ENCODE peak calls at places on chromosomes 16 and 17, in eight cellular contexts. K is heart right ventricle, W is skeletal muscle cell, Z is fibroblast of lung, B is psoas muscle, P is tibial artery, J is uterus, Y is K562. S is an unnamed sample.
A peak's percentile ranks its signal among the peaks of the same experiment; 100 is the strongest.

GRCh38 chr16:15141586-15141985 is 47.5 kb upstream of the RRN3 start:
- DNase-seq in J (no peak), P (no peak), W (no peak), B (no peak), Z (no peak), K (no peak), Y (no peak), S (no peak)

GRCh38 chr17:64009571-64010402 is 10.6 kb downstream of the ICAM2 start:
- DNase-seq in Z (peak; percentile 44), K (no peak), J (no peak), Y (no peak), P (no peak), B (no peak), W (no peak), S (no peak)

GRCh38 chr17:75430159-75430748 is 24.8 kb upstream of the GRB2 start:
- DNase-seq in Z (no peak), J (no peak), B (no peak), K (no peak), Y (no peak), P (no peak), W (no peak), S (no peak)

GRCh38 chr17:66190738-66191606 is 961 bp downstream of the CEP112 start:
- DNase-seq in Z (peak; percentile 75), B (no peak), W (peak; percentile 39), P (no peak), Y (no peak), J (no peak), K (peak; percentile 7), S (no peak)

GRCh38 chr16:35776-36305 is 17.6 kb downstream of the POLR3K start:
- DNase-seq in Y (no peak), B (no peak), K (no peak), Z (no peak), P (no peak), W (no peak), J (no peak), S (peak; percentile 62)

GRCh38 chr16:80065565-80065964 is 465.0 kb upstream of the MAF start:
- DNase-seq in W (no peak), K (no peak), P (no peak), B (no peak), Z (no peak), Y (no peak), J (no peak), S (no peak)

GRCh38 chr16:82638095-82638798 is 11.5 kb downstream of the CDH13 start:
- DNase-seq in W (peak; percentile 86), Y (no peak), P (no peak), K (no peak), Z (peak; percentile 83), J (no peak), B (no peak), S (no peak)

GRCh38 chr16:76577003-76577402 is 299.8 kb downstream of the CNTNAP4 start:
- DNase-seq in Y (no peak), Z (no peak), P (no peak), K (no peak), W (no peak), J (no peak), B (no peak), S (no peak)

GRCh38 chr16:31258366-31258765 is 1.4 kb upstream of the ITGAM start:
- DNase-seq in Y (no peak), W (no peak), K (no peak), B (no peak), P (no peak), Z (no peak), J (no peak), S (no peak)

GRCh38 chr17:81902023-81902652 is at the start of gene NPB:
- DNase-seq in K (peak; percentile 5), Y (peak; percentile 73), J (no peak), P (no peak), W (no peak), Z (no peak), B (no peak), S (no peak)

GRCh38 chr17:31269178-31269577 is 27.9 kb downstream of the OMG start:
- DNase-seq in Y (no peak), B (no peak), Z (no peak), P (no peak), W (no peak), J (no peak), K (no peak), S (no peak)

GRCh38 chr17:41521574-41522261 is 3.0 kb upstream of the KRT15 start:
- DNase-seq in P (no peak), J (no peak), Y (peak; percentile 81), K (no peak), Z (peak; percentile 56), B (no peak), W (peak; percentile 29), S (peak; percentile 84)

GRCh38 chr17:10120749-10121148 is 77.7 kb downstream of the GAS7 start:
- DNase-seq in W (no peak), Z (peak; percentile 54), K (no peak), J (no peak), B (no peak), P (no peak), Y (no peak), S (no peak)

GRCh38 chr16:57899771-57900661 is 70.9 kb downstream of the CNGB1 start:
- DNase-seq in P (peak; percentile 72), J (peak; percentile 61), Y (peak; percentile 81), B (peak; percentile 66), W (no peak), Z (peak; percentile 76), K (peak; percentile 64), S (peak; percentile 89)

GRCh38 chr17:3980381-3980975 is 16.2 kb upstream of the ATP2A3 start:
- DNase-seq in Y (no peak), J (no peak), B (no peak), P (no peak), K (no peak), W (no peak), Z (no peak), S (no peak)

GRCh38 chr16:24771779-24772157 is 42.3 kb downstream of the TNRC6A start:
- DNase-seq in Z (peak; percentile 19), Y (no peak), P (no peak), K (no peak), B (no peak), J (no peak), W (no peak), S (no peak)

GRCh38 chr16:84175351-84176081 is 11.3 kb downstream of the TAF1C start:
- DNase-seq in P (peak; percentile 49), K (no peak), Y (peak; percentile 76), W (no peak), Z (peak; percentile 41), B (peak; percentile 57), J (peak; percentile 49), S (no peak)

GRCh38 chr16:84380405-84380804 is 12.1 kb downstream of the ATP2C2 start:
- DNase-seq in Z (no peak), J (no peak), K (no peak), B (no peak), W (no peak), Y (no peak), P (no peak), S (no peak)

GRCh38 chr17:40345161-40346034 is 19.1 kb downstream of the GJD3 start:
- DNase-seq in P (peak; percentile 60), W (no peak), K (peak; percentile 83), Z (peak; percentile 59), J (peak; percentile 74), Y (peak; percentile 78), B (peak; percentile 74), S (peak; percentile 90)

GRCh38 chr17:77476498-77476897 is 335.7 kb downstream of the SEC14L1 start:
- DNase-seq in Y (no peak), Z (no peak), P (no peak), K (no peak), W (no peak), B (no peak), J (no peak), S (no peak)

GRCh38 chr16:53058882-53059281 is 4.1 kb downstream of the CHD9 start:
- DNase-seq in Y (no peak), K (no peak), J (no peak), Z (no peak), W (no peak), B (no peak), P (no peak), S (no peak)

DNA sequence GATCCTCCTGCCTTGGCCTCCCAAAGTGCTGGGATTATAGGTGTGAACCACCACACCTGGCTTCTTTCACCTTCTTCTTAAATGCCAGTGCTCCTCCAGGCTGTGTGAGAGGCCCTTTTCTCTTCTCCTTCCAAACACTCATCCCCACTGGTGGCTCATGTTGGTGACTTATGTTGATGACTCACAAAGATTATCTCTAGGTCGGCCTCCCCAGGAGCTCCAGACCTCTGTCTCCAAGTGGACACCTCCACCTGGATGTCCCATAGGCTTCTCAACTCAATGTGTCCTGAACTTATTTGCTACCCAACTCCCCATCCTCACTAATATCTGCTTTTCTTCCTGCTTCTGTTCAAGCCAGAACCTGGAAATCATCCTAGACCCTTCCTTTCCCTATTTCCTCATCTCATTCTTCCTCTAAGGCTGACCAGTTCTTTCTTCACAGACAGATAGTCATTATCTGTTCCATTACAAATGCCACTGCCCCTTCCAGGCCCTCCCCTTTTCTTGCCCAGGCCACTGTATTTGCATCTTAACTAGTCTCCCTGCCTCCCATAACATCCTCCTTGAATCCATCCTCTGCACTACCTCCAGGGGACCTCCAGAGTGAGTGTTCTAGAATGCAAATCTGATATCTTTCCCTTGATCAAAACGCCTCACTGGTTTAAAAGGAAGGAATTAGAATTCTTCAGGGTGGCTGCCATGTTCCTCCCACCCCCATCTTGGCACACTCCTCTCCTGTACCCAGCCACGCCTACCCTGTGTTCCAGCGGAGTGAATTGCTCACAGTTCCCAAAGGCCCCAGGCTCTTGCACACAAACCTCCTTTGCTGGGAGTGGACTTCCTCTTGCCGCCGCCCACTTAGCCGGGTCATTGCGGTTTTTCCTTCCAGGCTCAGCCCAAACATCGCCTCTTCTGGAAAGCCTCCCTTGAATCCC is 34.8 kb upstream of the FBXO47 start:
- DNase-seq in K (peak; percentile 91), J (peak; percentile 73), W (peak; percentile 65), Y (peak; percentile 77), B (peak; percentile 86), Z (peak; percentile 47), P (peak; percentile 90), S (peak; percentile 84)
- H3K4me3 ChIP-seq in K (peak overlapping the region; percentile 22), J (no peak overlapping the region), W (no peak overlapping the region), Y (no peak overlapping the region), B (peak overlapping the region; percentile 38), Z (no peak overlapping the region), P (peak overlapping the region; percentile 5), S (peak overlapping the region; percentile 8)

GRCh38 chr17:19410875-19411291 is at the start of gene RNF112:
- DNase-seq in P (no peak), K (no peak), Z (peak; percentile 56), J (peak; percentile 41), B (peak; percentile 45), W (no peak), Y (no peak), S (peak; percentile 61)
- H3K4me3 ChIP-seq in P (peak within 1 kb of the TSS; percentile 41), K (peak within 1 kb of the TSS; percentile 19), Z (peak within 1 kb of the TSS; percentile 32), J (no peak within 1 kb of the TSS), B (peak within 1 kb of the TSS; percentile 35), W (peak within 1 kb of the TSS; percentile 34), Y (no peak within 1 kb of the TSS), S (no peak within 1 kb of the TSS)

GRCh38 chr16:27767081-27767480 is 217.1 kb downstream of the KATNIP start:
- DNase-seq in B (no peak), K (no peak), W (no peak), Y (no peak), Z (no peak), J (no peak), P (no peak), S (no peak)
- H3K4me3 ChIP-seq in B (no peak overlapping the region), K (no peak overlapping the region), W (no peak overlapping the region), Y (no peak overlapping the region), Z (no peak overlapping the region), J (no peak overlapping the region), P (no peak overlapping the region), S (no peak overlapping the region)

DNA sequence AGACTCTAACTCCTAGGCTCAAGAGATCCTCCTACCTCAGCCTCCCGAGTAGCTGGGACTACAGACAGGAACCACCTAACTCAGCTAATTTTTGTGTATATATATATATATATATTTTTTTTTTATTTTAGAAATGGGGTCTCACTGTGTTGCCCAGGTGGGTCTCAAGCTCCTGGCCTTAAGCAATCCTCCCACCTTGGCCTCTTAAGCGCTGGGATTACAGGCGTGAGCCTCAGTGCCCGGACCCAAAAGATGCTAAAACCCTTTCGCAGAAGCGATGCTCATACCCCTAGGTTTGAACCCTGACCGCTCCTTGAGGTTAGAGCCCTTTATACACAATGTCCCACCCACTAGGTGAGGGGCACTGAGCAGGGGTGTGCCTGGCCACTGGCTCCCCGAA is 2.2 kb upstream of the CLDN9 start:
- DNase-seq in P (no peak), W (no peak), Z (no peak), Y (no peak), J (no peak), K (no peak), B (no peak), S (no peak)
- H3K4me3 ChIP-seq in P (no peak overlapping the region), W (no peak overlapping the region), Z (no peak overlapping the region), Y (no peak overlapping the region), J (no peak overlapping the region), K (no peak overlapping the region), B (no peak overlapping the region), S (no peak overlapping the region)

S was measured in left lung.